ENCODE peak calls at places on chromosomes 6 and 20, in ten cellular contexts. V is dorsolateral prefrontal cortex, B is adrenal gland, T is foreskin fibroblast, E is AG04450, N is left lung, I is skeletal muscle cell, W is fibroblast of lung, Q is tibial artery, L is endodermal cell. A is an unnamed sample.
A peak's percentile ranks its signal among the peaks of the same experiment; 100 is the strongest.

GRCh38 chr20:37166867-37167266 is 12.3 kb upstream of the RPN2 start:
- DNase-seq in V (no peak), B (no peak), T (no peak), E (no peak), N (no peak), I (no peak), W (no peak), Q (no peak), L (no peak), A (no peak)

GRCh38 chr6:53065266-53066058 is at the start of gene FBXO9:
- DNase-seq in V (peak; percentile 65), B (peak; percentile 38), T (peak; percentile 40), E (no peak), N (peak; percentile 80), I (no peak), W (peak; percentile 53), Q (peak; percentile 85), L (peak; percentile 90), A (peak; percentile 47)

GRCh38 chr6:165708985-165709576 is 46.0 kb upstream of the PDE10A start:
- DNase-seq in V (no peak), B (no peak), T (no peak), E (no peak), N (no peak), I (no peak), W (no peak), Q (no peak), L (no peak), A (no peak)

GRCh38 chr20:34891166-34892062 is 15.0 kb downstream of the ACSS2 start:
- DNase-seq in V (no peak), B (no peak), T (peak; percentile 80), E (no peak), N (no peak), I (no peak), W (peak; percentile 73), Q (no peak), L (no peak), A (peak; percentile 62)

GRCh38 chr6:113969888-113970807 is 800 bp downstream of the HDAC2 start:
- DNase-seq in V (peak; percentile 51), B (peak; percentile 57), T (no peak), E (no peak), N (peak; percentile 73), I (no peak), W (peak; percentile 52), Q (peak; percentile 77), L (peak; percentile 83), A (no peak)

GRCh38 chr20:6471110-6471647 is 296.3 kb upstream of the BMP2 start:
- DNase-seq in V (no peak), B (no peak), T (no peak), E (no peak), N (no peak), I (no peak), W (no peak), Q (no peak), L (no peak), A (no peak)

GRCh38 chr6:69422474-69422873 is 374.3 kb downstream of the LMBRD1 start:
- DNase-seq in V (no peak), B (no peak), T (no peak), E (no peak), N (no peak), I (no peak), W (no peak), Q (no peak), L (no peak), A (no peak)

GRCh38 chr6:158033751-158034702 is 52.4 kb downstream of the SYNJ2 start:
- DNase-seq in V (no peak), B (peak; percentile 12), T (no peak), E (no peak), N (no peak), I (no peak), W (peak; percentile 50), Q (peak; percentile 59), L (no peak), A (no peak)

GRCh38 chr6:39361657-39362486 is 39.4 kb upstream of the KCNK16 start:
- DNase-seq in V (peak; percentile 73), B (peak; percentile 82), T (peak; percentile 63), E (peak; percentile 16), N (peak; percentile 58), I (peak; percentile 35), W (peak; percentile 56), Q (peak; percentile 77), L (peak; percentile 96), A (peak; percentile 56)

GRCh38 chr6:82397962-82398692 is 34.5 kb downstream of the TPBG start:
- DNase-seq in V (no peak), B (no peak), T (peak; percentile 67), E (no peak), N (no peak), I (peak; percentile 59), W (peak; percentile 86), Q (no peak), L (no peak), A (no peak)

DNA sequence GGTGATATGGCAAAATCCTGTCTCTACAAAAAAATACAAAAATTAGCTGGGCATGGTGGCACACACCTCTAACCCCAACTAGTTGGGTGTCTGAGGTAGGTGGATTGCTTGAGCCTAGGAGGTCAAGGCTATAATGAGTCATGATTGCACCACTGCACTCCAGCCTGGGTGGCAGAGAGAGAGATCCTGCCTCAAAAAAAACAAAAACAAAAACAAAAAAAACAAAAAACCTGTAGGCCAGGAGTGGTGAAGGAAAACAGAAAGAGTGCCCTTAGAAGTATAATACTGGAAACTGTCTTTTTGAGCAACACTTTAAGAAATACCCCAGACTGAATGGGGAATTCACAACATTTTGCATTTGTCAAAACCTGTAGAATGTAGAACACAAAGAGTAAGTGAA is 85.3 kb downstream of the JARID2 start:
- DNase-seq in V (no peak), B (no peak), T (peak; percentile 21), E (no peak), N (no peak), I (no peak), W (no peak), Q (no peak), L (no peak), A (no peak)
- H3K4me3 ChIP-seq in V (no peak overlapping the region), B (no peak overlapping the region), T (no peak overlapping the region), E (no peak overlapping the region), N (no peak overlapping the region), I (no peak overlapping the region), W (no peak overlapping the region), Q (no peak overlapping the region), L (no peak overlapping the region), A (no peak overlapping the region)

GRCh38 chr20:63254237-63254535 is at the start of gene NKAIN4:
- DNase-seq in V (no peak), B (no peak), T (no peak), E (no peak), N (no peak), I (no peak), W (no peak), Q (no peak), L (peak; percentile 63), A (no peak)

GRCh38 chr20:63254536-63255384 is 497 bp upstream of the NKAIN4 start:
- DNase-seq in V (no peak), B (no peak), T (no peak), E (no peak), N (no peak), I (no peak), W (no peak), Q (no peak), L (peak; percentile 82), A (no peak)

GRCh38 chr20:63252157-63252780 is 2.0 kb downstream of the NKAIN4 start:
- DNase-seq in V (no peak), B (no peak), T (no peak), E (no peak), N (no peak), I (no peak), W (no peak), Q (no peak), L (no peak), A (no peak)

GRCh38 chr20:63253065-63253437 is 1.2 kb downstream of the NKAIN4 start:
- DNase-seq in V (no peak), B (no peak), T (no peak), E (no peak), N (no peak), I (no peak), W (no peak), Q (no peak), L (no peak), A (no peak)

DNA sequence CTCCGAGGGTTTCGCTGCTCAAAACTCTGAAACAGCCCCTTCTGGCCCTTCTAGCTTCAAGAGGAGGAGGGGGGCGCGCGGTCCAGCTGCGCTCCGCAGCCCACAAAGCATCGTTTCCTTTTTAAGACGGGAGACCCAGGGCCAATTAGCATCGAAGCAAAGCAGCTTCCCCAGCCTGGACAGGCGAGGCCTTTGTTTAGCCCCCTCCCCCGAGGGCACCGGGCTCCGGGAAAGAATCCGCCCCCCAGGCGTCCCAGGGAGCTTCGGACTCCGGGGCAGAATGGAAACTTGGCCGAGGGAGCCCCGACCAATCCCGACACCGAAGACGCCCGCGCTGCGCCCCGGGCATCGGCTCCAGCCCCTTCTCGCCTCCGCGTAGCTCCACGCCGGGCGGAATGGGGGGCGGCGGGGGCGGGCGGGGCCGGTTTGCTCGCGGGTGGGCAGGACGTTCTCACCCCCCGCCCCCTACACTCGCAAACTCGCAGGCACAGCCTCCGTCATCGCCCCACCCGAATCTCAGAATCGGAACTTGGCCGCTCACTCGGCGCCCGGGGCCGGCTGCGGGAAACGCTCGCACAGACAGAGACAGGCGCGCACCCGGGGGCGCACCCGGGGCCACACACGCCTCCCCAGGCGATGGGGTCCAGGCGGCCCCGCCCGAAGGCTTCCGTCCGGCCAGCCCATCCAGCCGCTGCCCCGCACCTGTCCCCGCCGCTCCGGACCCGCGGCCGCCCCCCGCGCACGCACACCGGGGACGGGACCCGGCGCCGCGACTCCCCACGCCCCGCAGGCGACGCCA is 626 bp downstream of the NKAIN4 start:
- DNase-seq in V (peak; percentile 39), B (no peak), T (no peak), E (no peak), N (no peak), I (no peak), W (no peak), Q (no peak), L (peak; percentile 79), A (no peak)
- H3K4me3 ChIP-seq in V (peak overlapping the region; percentile 57), B (no peak overlapping the region), T (no peak overlapping the region), E (peak overlapping the region; percentile 10), N (no peak overlapping the region), I (peak overlapping the region; percentile 21), W (no peak overlapping the region), Q (peak overlapping the region; percentile 35), L (peak overlapping the region; percentile 45), A (no peak overlapping the region)

DNA sequence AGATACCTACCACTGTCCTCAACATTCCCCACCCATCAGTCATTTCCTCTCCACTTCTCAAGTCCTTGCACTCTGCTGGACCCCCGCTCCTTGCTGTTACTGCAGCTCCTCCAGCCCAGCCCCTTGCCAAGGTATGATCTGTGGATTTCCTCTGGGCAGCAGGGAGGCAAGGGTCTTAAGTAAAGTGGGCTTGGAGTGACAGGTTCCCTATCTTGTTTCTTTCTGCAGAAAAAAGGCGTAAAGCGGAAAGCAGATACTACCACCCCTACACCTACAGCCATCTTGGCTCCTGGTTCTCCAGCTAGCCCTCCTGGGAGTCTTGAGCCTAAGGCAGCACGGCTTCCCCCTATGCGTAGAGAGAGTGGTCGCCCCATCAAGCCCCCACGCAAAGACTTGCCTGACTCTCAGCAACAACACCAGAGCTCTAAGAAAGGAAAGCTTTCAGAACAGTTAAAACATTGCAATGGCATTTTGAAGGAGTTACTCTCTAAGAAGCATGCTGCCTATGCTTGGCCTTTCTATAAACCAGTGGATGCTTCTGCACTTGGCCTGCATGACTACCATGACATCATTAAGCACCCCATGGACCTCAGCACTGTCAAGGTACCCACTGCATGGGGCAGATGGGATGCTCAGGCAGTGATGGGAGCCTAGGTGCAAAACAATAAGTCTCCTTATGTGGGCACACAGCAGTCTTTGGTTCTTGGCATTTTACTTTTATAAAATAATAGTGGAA is 8.1 kb downstream of the BRD2 start:
- DNase-seq in V (no peak), B (no peak), T (no peak), E (no peak), N (no peak), I (no peak), W (no peak), Q (no peak), L (no peak), A (no peak)
- H3K4me3 ChIP-seq in V (no peak overlapping the region), B (no peak overlapping the region), T (peak overlapping the region; percentile 74), E (peak overlapping the region; percentile 99), N (no peak overlapping the region), I (no peak overlapping the region), W (peak overlapping the region; percentile 51), Q (peak overlapping the region; percentile 11), L (peak overlapping the region; percentile 98), A (no peak overlapping the region)

GRCh38 chr6:6635869-6636268 is 47.3 kb downstream of the LY86 start:
- DNase-seq in V (no peak), B (no peak), T (no peak), E (no peak), N (no peak), I (no peak), W (no peak), Q (no peak), L (no peak), A (no peak)
- H3K4me3 ChIP-seq in V (no peak overlapping the region), B (no peak overlapping the region), T (no peak overlapping the region), E (no peak overlapping the region), N (no peak overlapping the region), I (no peak overlapping the region), W (no peak overlapping the region), Q (no peak overlapping the region), L (no peak overlapping the region), A (no peak overlapping the region)

A was measured in Jurkat, Clone E6-1.